ENCODE peak calls at places on chromosomes 16 and 17, in five cellular contexts. M, I, Y, R and Z are unnamed samples.

GRCh38 chr16:56643080-56643778 is 4.8 kb downstream of the MT1A start:
- DNase-seq in M (peak), I (peak), Y (peak), R (peak), Z (no peak)

GRCh38 chr16:28140788-28141618 is 70.8 kb downstream of the XPO6 start:
- DNase-seq in M (no peak), I (no peak), Y (no peak), R (no peak), Z (no peak)

GRCh38 chr17:7561028-7561575 is 617 bp upstream of the SENP3 start:
- DNase-seq in M (peak), I (peak), Y (peak), R (peak), Z (peak)

GRCh38 chr17:73759324-73760185 is 115.3 kb upstream of the SDK2 start:
- DNase-seq in M (no peak), I (no peak), Y (no peak), R (peak), Z (no peak)

GRCh38 chr17:4849011-4849536 is 15.9 kb downstream of the MINK1 start:
- DNase-seq in M (no peak), I (no peak), Y (no peak), R (no peak), Z (no peak)

GRCh38 chr17:1452836-1453235 is 3.2 kb downstream of the CRK start:
- DNase-seq in M (no peak), I (no peak), Y (no peak), R (no peak), Z (no peak)

GRCh38 chr16:78522327-78522726 is 422.9 kb downstream of the WWOX start:
- DNase-seq in M (no peak), I (no peak), Y (no peak), R (no peak), Z (no peak)

GRCh38 chr17:43360376-43360738 is 38.4 kb upstream of the ARL4D start:
- DNase-seq in M (peak), I (no peak), Y (no peak), R (no peak), Z (peak)

GRCh38 chr16:19033761-19034160 is 33.7 kb upstream of the COQ7 start:
- DNase-seq in M (no peak), I (no peak), Y (no peak), R (no peak), Z (no peak)

GRCh38 chr16:17483266-17483864 is 12.6 kb upstream of the XYLT1 start:
- DNase-seq in M (no peak), I (no peak), Y (no peak), R (no peak), Z (no peak)

GRCh38 chr17:49850772-49851386 is 3.0 kb upstream of the TAC4 start:
- DNase-seq in M (no peak), I (no peak), Y (no peak), R (no peak), Z (no peak)

GRCh38 chr17:71339219-71339618 is 781.6 kb upstream of the SOX9 start:
- DNase-seq in M (no peak), I (no peak), Y (no peak), R (no peak), Z (no peak)

GRCh38 chr16:87305505-87306391 is 11.4 kb downstream of the C16orf95 start:
- DNase-seq in M (no peak), I (no peak), Y (no peak), R (no peak), Z (peak)

GRCh38 chr17:76433693-76434092 is 19.3 kb downstream of the UBE2O start:
- DNase-seq in M (no peak), I (no peak), Y (no peak), R (no peak), Z (no peak)

GRCh38 chr16:27273670-27274522 is 5.3 kb upstream of the NSMCE1 start:
- DNase-seq in M (no peak), I (no peak), Y (no peak), R (no peak), Z (no peak)

GRCh38 chr16:307691-308312 is 24.8 kb downstream of the PDIA2 start:
- DNase-seq in M (no peak), I (no peak), Y (no peak), R (no peak), Z (no peak)

GRCh38 chr17:81840826-81841778 is 6.3 kb upstream of the PPP1R27 start:
- DNase-seq in M (no peak), I (no peak), Y (no peak), R (no peak), Z (no peak)

GRCh38 chr16:84503751-84504395 is 586 bp downstream of the MEAK7 start:
- DNase-seq in M (no peak), I (no peak), Y (no peak), R (no peak), Z (no peak)

GRCh38 chr16:89921699-89922476 is 1.3 kb upstream of the TUBB3 start:
- DNase-seq in M (no peak), I (peak), Y (no peak), R (peak), Z (peak)

GRCh38 chr16:83206426-83206825 is 579.7 kb downstream of the CDH13 start:
- DNase-seq in M (no peak), I (no peak), Y (no peak), R (no peak), Z (no peak)

GRCh38 chr16:65426484-65426883 is 304.6 kb upstream of the CDH11 start:
- DNase-seq in M (no peak), I (no peak), Y (no peak), R (no peak), Z (no peak)

GRCh38 chr17:75869282-75870141 is 8.9 kb downstream of the TRIM47 start:
- DNase-seq in M (peak), I (no peak), Y (no peak), R (no peak), Z (no peak)

GRCh38 chr17:69634844-69635243 is 220.3 kb downstream of the MAP2K6 start:
- DNase-seq in M (no peak), I (no peak), Y (no peak), R (no peak), Z (no peak)

GRCh38 chr16:85449195-85449884 is 163.8 kb upstream of the GSE1 start:
- DNase-seq in M (no peak), I (no peak), Y (no peak), R (no peak), Z (no peak)

GRCh38 chr17:83162035-83162745 is 82.8 kb downstream of the METRNL start:
- DNase-seq in M (peak), I (no peak), Y (no peak), R (no peak), Z (no peak)

GRCh38 chr17:41894791-41895331 is 23.9 kb downstream of the ACLY start:
- DNase-seq in M (peak), I (no peak), Y (no peak), R (no peak), Z (peak)

GRCh38 chr16:30996324-30996999 is 11.5 kb downstream of the HSD3B7 start:
- DNase-seq in M (no peak), I (no peak), Y (no peak), R (no peak), Z (no peak)

GRCh38 chr17:49022391-49022941 is 25.3 kb downstream of the IGF2BP1 start:
- DNase-seq in M (no peak), I (no peak), Y (no peak), R (no peak), Z (no peak)

GRCh38 chr17:28476076-28476475 is 2.6 kb downstream of the SLC13A2 start:
- DNase-seq in M (no peak), I (no peak), Y (no peak), R (no peak), Z (no peak)

GRCh38 chr16:81445143-81445922 is 725 bp downstream of the CMIP start:
- DNase-seq in M (no peak), I (no peak), Y (peak), R (peak), Z (no peak)

GRCh38 chr16:46857261-46857962 is 26.4 kb upstream of the C16orf87 start:
- DNase-seq in M (no peak), I (no peak), Y (no peak), R (peak), Z (no peak)

GRCh38 chr16:88331989-88332920 is 50.5 kb upstream of the ZNF469 start:
- DNase-seq in M (peak), I (peak), Y (no peak), R (no peak), Z (peak)

GRCh38 chr16:50721549-50722409 is 20.1 kb upstream of the CYLD start:
- DNase-seq in M (no peak), I (no peak), Y (no peak), R (no peak), Z (no peak)

GRCh38 chr16:31008154-31008950 is 2.1 kb downstream of the STX1B start:
- DNase-seq in M (no peak), I (no peak), Y (no peak), R (no peak), Z (no peak)

GRCh38 chr16:31471875-31472558 is at the start of gene TGFB1I1:
- DNase-seq in M (peak), I (no peak), Y (no peak), R (peak), Z (peak)

GRCh38 chr16:49789617-49790016 is 66.3 kb downstream of the ZNF423 start:
- DNase-seq in M (no peak), I (no peak), Y (no peak), R (no peak), Z (no peak)

DNA sequence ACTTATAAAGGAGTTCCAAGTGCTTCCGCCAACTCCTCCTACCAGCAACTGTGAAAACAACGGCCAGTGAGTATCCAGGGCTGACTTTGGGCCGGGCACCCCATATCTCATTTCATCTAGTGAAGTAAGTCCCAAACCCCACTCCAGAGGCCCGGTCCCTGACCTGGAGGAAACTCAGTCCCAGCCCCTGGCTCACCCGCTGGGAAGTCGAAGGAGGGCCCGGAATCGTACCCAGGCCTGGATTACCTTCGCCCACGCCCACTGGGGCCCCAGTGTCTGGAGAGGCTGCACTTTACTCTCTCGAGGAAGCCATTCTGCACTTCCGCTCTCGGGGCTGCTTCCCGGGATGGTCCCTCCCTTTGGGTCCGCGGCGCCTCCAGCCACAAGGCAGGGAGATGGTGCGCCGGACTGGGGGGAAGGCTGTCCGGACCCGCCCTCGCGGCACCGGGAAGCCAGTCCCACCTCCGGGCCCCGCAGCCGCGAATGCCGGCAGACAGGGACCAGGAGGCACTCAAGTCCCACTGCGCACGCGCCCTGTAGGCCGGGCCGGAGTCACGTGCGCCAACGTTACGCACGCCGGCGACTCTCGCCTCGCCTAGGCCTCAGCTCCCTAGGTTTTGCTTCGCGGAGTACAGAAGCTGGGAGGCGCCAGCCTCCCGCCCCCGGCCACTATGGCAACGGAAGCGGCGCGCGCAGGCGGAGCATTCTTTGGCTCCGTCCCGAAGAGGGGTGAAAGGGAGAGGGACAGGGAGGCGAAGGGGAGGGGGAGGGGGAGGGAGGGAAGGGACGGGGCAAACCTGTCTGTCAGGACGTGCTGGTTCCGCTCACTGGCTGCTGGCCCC is at the start of gene CMTR2:
- DNase-seq in M (peak), I (peak), Y (peak), R (peak), Z (peak)
- TF ChIP-seq CTCF in M (peak), I (no peak), Y (no peak), R (no peak), Z (no peak)

DNA sequence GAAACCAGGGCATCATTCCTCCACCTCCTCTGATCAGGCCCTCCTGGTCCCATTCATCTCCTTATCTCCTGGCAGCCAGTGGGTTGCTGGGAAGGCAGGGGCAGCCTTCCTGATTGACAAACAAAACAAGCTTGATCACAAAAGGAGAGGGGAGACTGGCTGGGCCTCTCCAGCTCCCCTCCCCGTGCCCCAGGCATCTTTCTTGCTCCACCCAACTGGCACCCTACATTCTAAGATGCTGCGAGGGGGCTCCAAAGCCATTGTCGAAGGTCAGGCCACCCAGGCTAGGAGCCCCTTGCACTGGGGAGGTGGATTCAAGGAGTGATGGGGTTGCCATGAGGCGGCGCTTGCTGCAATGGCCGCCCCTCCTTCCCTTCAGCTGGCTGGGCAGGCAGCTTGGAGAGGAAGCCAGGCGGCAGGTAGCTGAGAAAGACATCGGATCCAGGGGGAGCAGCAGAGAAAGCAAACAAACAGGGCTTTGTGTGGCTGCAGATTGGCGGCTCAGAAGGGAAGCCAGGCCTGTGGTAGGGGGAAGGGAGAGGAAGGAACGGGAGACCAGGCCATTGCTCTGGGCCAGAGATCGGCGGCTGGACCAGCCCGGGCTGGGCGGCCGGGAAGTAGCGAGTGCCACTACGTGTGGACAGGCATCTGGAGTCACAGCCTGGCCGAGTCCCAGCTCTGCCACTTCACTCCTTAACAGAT is 12.1 kb downstream of the RAI1 start:
- DNase-seq in M (peak), I (peak), Y (no peak), R (peak), Z (no peak)
- TF ChIP-seq CTCF in M (no peak), I (no peak), Y (no peak), R (no peak), Z (no peak)

DNA sequence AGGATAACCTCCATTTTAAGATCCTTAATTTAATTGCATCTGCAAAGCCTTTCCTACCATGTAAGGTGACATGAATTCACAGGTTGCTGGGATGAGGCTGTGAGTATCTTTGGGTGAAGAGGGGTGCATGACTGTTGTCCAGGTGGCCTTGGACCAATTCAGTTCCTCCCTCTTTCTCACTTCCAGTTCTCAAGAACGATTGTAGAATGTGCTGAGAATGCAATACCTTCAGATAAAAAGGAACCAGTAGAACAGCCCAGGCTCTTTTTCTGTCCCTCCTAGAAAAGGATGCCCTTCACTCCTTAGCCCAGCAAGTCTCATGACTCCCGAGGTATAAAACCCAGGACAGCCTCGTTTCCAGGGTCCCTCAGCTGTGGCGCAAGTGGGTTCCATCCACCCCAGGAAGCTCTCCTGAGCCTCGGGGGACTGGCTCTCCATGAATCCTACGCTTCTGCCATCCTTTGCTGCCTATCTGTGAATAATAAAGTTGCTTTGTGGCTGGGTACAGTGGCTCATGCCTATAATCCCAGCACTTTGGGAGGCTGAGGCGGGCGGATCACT is 61.6 kb upstream of the FA2H start:
- DNase-seq in M (no peak), I (no peak), Y (no peak), R (no peak), Z (no peak)
- TF ChIP-seq CTCF in M (no peak), I (no peak), Y (no peak), R (no peak), Z (no peak)

GRCh38 chr16:15775663-15776304 is 81.0 kb downstream of the MYH11 start:
- DNase-seq in M (peak), I (no peak), Y (no peak), R (no peak), Z (no peak)

GRCh38 chr16:15778204-15778743 is 78.6 kb downstream of the MYH11 start:
- DNase-seq in M (no peak), I (no peak), Y (no peak), R (no peak), Z (no peak)

GRCh38 chr16:15778999-15779614 is 77.7 kb downstream of the MYH11 start:
- DNase-seq in M (no peak), I (no peak), Y (no peak), R (no peak), Z (no peak)

GRCh38 chr16:15776572-15776971 is 80.3 kb downstream of the MYH11 start:
- DNase-seq in M (no peak), I (no peak), Y (no peak), R (no peak), Z (no peak)

GRCh38 chr16:15777533-15778203 is 79.2 kb downstream of the MYH11 start:
- DNase-seq in M (no peak), I (no peak), Y (no peak), R (no peak), Z (no peak)
- TF ChIP-seq CTCF in M (no peak), I (no peak), Y (no peak), R (no peak), Z (peak)

DNA sequence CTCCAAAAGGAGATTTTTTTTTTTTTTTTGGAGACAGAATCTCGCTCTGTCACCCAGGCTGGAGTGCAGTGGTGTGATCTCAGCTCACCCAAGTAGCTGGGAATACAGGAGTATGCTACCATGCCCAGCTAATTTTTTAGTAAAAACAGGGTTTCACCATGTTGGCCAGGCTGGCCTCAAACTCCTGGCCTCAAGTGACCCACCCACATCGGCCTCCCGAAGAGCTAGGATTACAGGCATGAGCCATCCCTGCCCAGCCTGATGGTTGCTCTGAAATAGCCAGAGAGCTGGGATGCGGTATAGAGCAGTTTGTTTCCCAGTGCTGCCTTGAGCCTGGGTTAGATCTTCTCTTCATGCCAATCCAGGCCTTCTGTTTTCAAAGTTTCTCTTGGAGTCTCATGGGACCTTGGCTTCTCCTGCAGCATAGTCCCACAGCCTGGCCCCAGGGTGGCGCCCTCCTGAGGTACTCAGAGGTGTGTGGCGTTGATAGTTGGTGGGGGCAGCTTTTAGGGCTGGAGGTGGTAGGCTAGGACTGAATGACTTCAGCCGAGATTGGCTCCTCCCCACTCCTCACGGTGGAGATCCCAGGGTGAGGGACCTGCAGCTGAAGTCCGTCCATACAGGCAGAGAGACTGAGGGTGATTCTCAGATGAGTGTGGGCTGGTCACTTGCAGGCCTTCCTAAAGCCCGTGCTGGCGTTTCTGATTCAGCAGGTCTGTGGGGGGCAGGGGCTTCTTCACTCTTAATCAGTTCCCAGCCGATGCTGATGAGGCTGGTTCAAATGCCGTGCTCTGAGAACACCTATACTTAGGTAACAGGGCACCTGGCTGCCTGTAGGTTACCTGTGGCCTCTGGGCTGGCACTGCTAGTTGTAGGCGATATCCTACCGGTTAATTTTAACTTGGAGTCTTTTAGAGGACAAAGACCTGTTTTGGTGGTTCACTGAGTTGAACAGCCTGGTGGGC is 52.0 kb downstream of the TNFRSF13B start:
- DNase-seq in M (no peak), I (no peak), Y (no peak), R (no peak), Z (no peak)
- TF ChIP-seq CTCF in M (no peak), I (no peak), Y (no peak), R (no peak), Z (no peak)

GRCh38 chr17:60107526-60108257 is 29.0 kb upstream of the HEATR6 start:
- DNase-seq in M (no peak), I (no peak), Y (no peak), R (no peak), Z (no peak)
- TF ChIP-seq CTCF in M (no peak), I (no peak), Y (no peak), R (no peak), Z (peak)

GRCh38 chr17:386145-386876 is 33.7 kb upstream of the RPH3AL start:
- DNase-seq in M (peak), I (no peak), Y (peak), R (peak), Z (no peak)
- TF ChIP-seq CTCF in M (peak), I (peak), Y (no peak), R (peak), Z (peak)